ENCODE peak calls at places on chromosomes 13 and 19, in five cellular contexts. P, F, I, X and K are unnamed samples.
A peak's percentile ranks its signal among the peaks of the same experiment; 100 is the strongest.

GRCh38 chr13:107864543-107865460 is 350.5 kb downstream of the LIG4 start:
- DNase-seq in P (peak; percentile 61), F (peak; percentile 81), I (peak; percentile 84), X (no peak), K (no peak)

GRCh38 chr19:10201176-10201575 is 6.4 kb upstream of the DNMT1 start:
- DNase-seq in P (no peak), F (no peak), I (no peak), X (no peak), K (no peak)

GRCh38 chr13:73096173-73097117 is 37.6 kb downstream of the KLF5 start:
- DNase-seq in P (no peak), F (no peak), I (no peak), X (no peak), K (no peak)

GRCh38 chr13:107969551-107969950 is 245.8 kb downstream of the LIG4 start:
- DNase-seq in P (no peak), F (no peak), I (no peak), X (no peak), K (no peak)

GRCh38 chr19:38745316-38745715 is 1.0 kb upstream of the CAPN12 start:
- DNase-seq in P (no peak), F (peak; percentile 69), I (no peak), X (peak; percentile 19), K (no peak)

GRCh38 chr13:73740681-73741080 is 393.5 kb downstream of the KLF12 start:
- DNase-seq in P (no peak), F (no peak), I (no peak), X (peak; percentile 34), K (no peak)

GRCh38 chr13:48142437-48142836 is 47.5 kb upstream of the MED4 start:
- DNase-seq in P (no peak), F (no peak), I (no peak), X (no peak), K (peak; percentile 18)

GRCh38 chr13:20993661-20994440 is 67.5 kb downstream of the LATS2 start:
- DNase-seq in P (no peak), F (peak; percentile 95), I (no peak), X (no peak), K (no peak)

GRCh38 chr13:20465218-20465879 is 60.3 kb downstream of the CRYL1 start:
- DNase-seq in P (no peak), F (no peak), I (no peak), X (no peak), K (no peak)

GRCh38 chr19:45179063-45179847 is 671 bp downstream of the BLOC1S3 start:
- DNase-seq in P (peak; percentile 67), F (peak; percentile 91), I (no peak), X (peak; percentile 73), K (peak; percentile 64)

GRCh38 chr13:78147905-78148304 is 229.3 kb upstream of the EDNRB start:
- DNase-seq in P (no peak), F (no peak), I (no peak), X (no peak), K (no peak)

GRCh38 chr13:113052971-113053370 is 52.6 kb upstream of the F7 start:
- DNase-seq in P (no peak), F (peak; percentile 65), I (no peak), X (no peak), K (no peak)

GRCh38 chr19:11697284-11697855 is 41.4 kb downstream of the ZNF823 start:
- DNase-seq in P (no peak), F (no peak), I (no peak), X (no peak), K (no peak)

GRCh38 chr13:63838366-63839110 is 2422.9 kb upstream of the PCDH20 start:
- DNase-seq in P (no peak), F (peak; percentile 19), I (no peak), X (peak; percentile 16), K (no peak)

GRCh38 chr13:106109391-106109791 is 426.1 kb downstream of the EFNB2 start:
- DNase-seq in P (no peak), F (no peak), I (no peak), X (no peak), K (no peak)

GRCh38 chr13:86882835-86883234 is 788.3 kb upstream of the SLITRK5 start:
- DNase-seq in P (no peak), F (no peak), I (no peak), X (no peak), K (no peak)

GRCh38 chr13:61142506-61142905 is 273.1 kb downstream of the PCDH20 start:
- DNase-seq in P (no peak), F (no peak), I (no peak), X (no peak), K (no peak)

GRCh38 chr13:34678154-34678553 is 263.9 kb upstream of the NBEA start:
- DNase-seq in P (no peak), F (no peak), I (no peak), X (no peak), K (no peak)

GRCh38 chr13:33351324-33351723 is 65.8 kb upstream of the STARD13 start:
- DNase-seq in P (no peak), F (peak; percentile 90), I (no peak), X (no peak), K (no peak)

GRCh38 chr13:26664942-26665341 is 95.6 kb downstream of the GPR12 start:
- DNase-seq in P (no peak), F (no peak), I (no peak), X (no peak), K (no peak)

GRCh38 chr13:75798353-75799245 is 162.5 kb downstream of the LMO7 start:
- DNase-seq in P (no peak), F (no peak), I (no peak), X (no peak), K (peak; percentile 9)

GRCh38 chr13:77196052-77196618 is 130.8 kb downstream of the MYCBP2 start:
- DNase-seq in P (no peak), F (no peak), I (no peak), X (no peak), K (no peak)

GRCh38 chr13:95784161-95784880 is 107.4 kb downstream of the DNAJC3 start:
- DNase-seq in P (no peak), F (peak; percentile 67), I (no peak), X (no peak), K (no peak)

GRCh38 chr19:42255766-42256750 is 1.1 kb upstream of the ERF start:
- DNase-seq in P (no peak), F (peak; percentile 91), I (peak; percentile 67), X (peak; percentile 74), K (no peak)

GRCh38 chr19:21432590-21432989 is 35.7 kb downstream of the ZNF493 start:
- DNase-seq in P (no peak), F (no peak), I (no peak), X (no peak), K (no peak)

GRCh38 chr13:46655727-46656180 is 102.8 kb downstream of the LRCH1 start:
- DNase-seq in P (no peak), F (no peak), I (peak; percentile 23), X (no peak), K (no peak)

GRCh38 chr13:38804536-38804935 is 117.7 kb downstream of the FREM2 start:
- DNase-seq in P (no peak), F (peak; percentile 14), I (no peak), X (no peak), K (no peak)

GRCh38 chr13:40388617-40389016 is 277.8 kb downstream of the FOXO1 start:
- DNase-seq in P (peak; percentile 88), F (no peak), I (no peak), X (no peak), K (peak; percentile 76)

GRCh38 chr19:45097776-45098520 is 5.0 kb downstream of the PPP1R37 start:
- DNase-seq in P (no peak), F (peak; percentile 100), I (no peak), X (peak; percentile 49), K (no peak)

GRCh38 chr19:47082493-47082892 is 31.1 kb downstream of the ZC3H4 start:
- DNase-seq in P (no peak), F (no peak), I (no peak), X (no peak), K (no peak)

GRCh38 chr19:47086280-47086679 is 27.3 kb downstream of the ZC3H4 start:
- DNase-seq in P (no peak), F (no peak), I (no peak), X (no peak), K (no peak)

GRCh38 chr19:47084879-47085439 is 28.6 kb downstream of the ZC3H4 start:
- DNase-seq in P (no peak), F (no peak), I (no peak), X (no peak), K (no peak)

GRCh38 chr19:47075941-47076340 is 27.5 kb upstream of the TMEM160 start:
- DNase-seq in P (no peak), F (no peak), I (no peak), X (no peak), K (no peak)

GRCh38 chr19:47081095-47081494 is 32.5 kb downstream of the ZC3H4 start:
- DNase-seq in P (no peak), F (no peak), I (no peak), X (no peak), K (no peak)
- H3K36me3 ChIP-seq in P (peaks cover 42% of the 10 kb centered on the region), F (peaks cover 61% of the 10 kb centered on the region), I (peaks cover 100% of the 10 kb centered on the region), X (no peaks in the 10 kb centered on the region), K (peaks cover 33% of the 10 kb centered on the region)

GRCh38 chr19:48629599-48630288 is 7.4 kb downstream of the DBP start:
- DNase-seq in P (peak; percentile 66), F (peak; percentile 89), I (peak; percentile 83), X (peak; percentile 92), K (no peak)

GRCh38 chr19:48629297-48629598 is 7.9 kb downstream of the DBP start:
- DNase-seq in P (no peak), F (no peak), I (no peak), X (no peak), K (no peak)

GRCh38 chr19:48628486-48629296 is 8.5 kb downstream of the DBP start:
- DNase-seq in P (no peak), F (peak; percentile 68), I (no peak), X (peak; percentile 68), K (no peak)

GRCh38 chr19:48631254-48631653 is 5.9 kb downstream of the DBP start:
- DNase-seq in P (no peak), F (peak; percentile 89), I (no peak), X (no peak), K (no peak)

GRCh38 chr19:48630289-48631036 is 6.7 kb downstream of the DBP start:
- DNase-seq in P (no peak), F (peak; percentile 83), I (no peak), X (peak; percentile 83), K (no peak)
- H3K4me3 ChIP-seq in P (no peak overlapping the region), F (no peak overlapping the region), I (peak overlapping the region; percentile 72), X (no peak overlapping the region), K (no peak overlapping the region)

DNA sequence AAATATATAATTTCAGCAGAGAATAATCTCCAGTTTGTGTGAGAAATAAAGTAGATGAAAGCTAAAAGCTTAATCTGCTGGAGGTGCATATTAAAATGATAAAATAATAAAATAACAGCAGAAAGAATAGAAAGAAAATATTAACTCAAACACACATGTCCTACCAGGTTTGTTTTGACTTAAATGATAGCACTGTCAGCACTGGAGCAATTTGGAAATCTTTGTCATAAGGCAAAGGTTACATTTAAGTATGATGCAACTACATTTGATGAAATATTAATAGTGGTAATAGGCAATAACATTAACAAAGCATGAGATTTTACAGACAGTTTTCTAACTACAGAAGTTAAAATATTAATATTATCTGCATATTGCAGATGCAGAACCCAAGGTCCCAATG is 2380.1 kb downstream of the PCDH9 start:
- DNase-seq in P (no peak), F (peak; percentile 22), I (no peak), X (no peak), K (no peak)
- H3K36me3 ChIP-seq in P (no peaks in the 10 kb centered on the region), F (no peaks in the 10 kb centered on the region), I (no peaks in the 10 kb centered on the region), X (no peaks in the 10 kb centered on the region), K (no peaks in the 10 kb centered on the region)

GRCh38 chr19:58034476-58034790 is 608 bp downstream of the ZSCAN1 start:
- DNase-seq in P (no peak), F (no peak), I (peak; percentile 17), X (no peak), K (no peak)
- H3K4me3 ChIP-seq in P (no peak overlapping the region), F (peak overlapping the region; percentile 60), I (peak overlapping the region; percentile 94), X (no peak overlapping the region), K (no peak overlapping the region)